ENCODE peak calls at places on chromosomes 3 and 15, in ten cellular contexts. K, I, H, A, V, X, P, L, O and F are unnamed samples. For H3K27me3, the result is how much of the 10 kb centered on the place peaks cover.

GRCh38 chr3:147497301-147497700 is 88.1 kb downstream of the ZIC1 start:
- DNase-seq in A (no peak), X (no peak), I (no peak), V (no peak), H (no peak), P (no peak), K (no peak), L (no peak), O (no peak), F (no peak)

GRCh38 chr15:61057830-61058529 is 171.1 kb downstream of the RORA start:
- DNase-seq in V (no peak), X (no peak), K (no peak), I (no peak), L (no peak), H (no peak), A (peak), P (no peak), O (no peak), F (no peak)

GRCh38 chr15:63870403-63871209 is 36.9 kb upstream of the HERC1 start:
- DNase-seq in K (no peak), P (peak), L (peak), O (no peak), A (peak), V (no peak), I (no peak), X (no peak), H (no peak), F (no peak)

GRCh38 chr3:84566256-84566655 is 392.5 kb upstream of the CADM2 start:
- DNase-seq in K (no peak), V (no peak), H (no peak), X (no peak), O (no peak), I (no peak), P (no peak), A (no peak), L (no peak), F (no peak)

GRCh38 chr3:141009496-141009895 is 41.7 kb upstream of the SPSB4 start:
- DNase-seq in X (no peak), P (no peak), K (no peak), V (no peak), L (no peak), H (no peak), O (no peak), I (no peak), A (no peak), F (no peak)

GRCh38 chr3:29583861-29584260 is 303.0 kb downstream of the RBMS3 start:
- DNase-seq in P (no peak), H (no peak), O (no peak), I (no peak), K (no peak), A (peak), X (no peak), L (no peak), V (no peak), F (no peak)

GRCh38 chr3:122021811-122022401 is at the start of gene ILDR1:
- DNase-seq in X (peak), I (peak), H (no peak), P (no peak), V (peak), O (peak), K (peak), L (no peak), A (no peak), F (no peak)

GRCh38 chr3:73056365-73057150 is 4.9 kb upstream of the EBLN2 start:
- DNase-seq in H (no peak), K (peak), O (no peak), I (no peak), P (no peak), A (peak), X (no peak), L (peak), V (no peak), F (no peak)

GRCh38 chr15:60809375-60809774 is 330.4 kb upstream of the ICE2 start:
- DNase-seq in L (no peak), H (no peak), V (no peak), I (no peak), K (no peak), A (no peak), P (no peak), X (no peak), O (no peak), F (no peak)

GRCh38 chr3:136787226-136787793 is 31.6 kb upstream of the SLC35G2 start:
- DNase-seq in L (peak), K (no peak), X (no peak), V (no peak), H (no peak), O (peak), I (no peak), A (peak), P (peak), F (no peak)

GRCh38 chr15:43516801-43517353 is 531 bp upstream of the MAP1A start:
- DNase-seq in K (no peak), L (no peak), P (no peak), I (no peak), A (peak), V (no peak), H (no peak), O (no peak), X (no peak), F (no peak)

GRCh38 chr15:43518073-43518761 is 809 bp downstream of the MAP1A start:
- DNase-seq in K (no peak), V (no peak), H (no peak), P (no peak), L (peak), X (no peak), I (no peak), A (peak), O (no peak), F (no peak)

GRCh38 chr15:43516185-43516584 is 1.2 kb upstream of the MAP1A start:
- DNase-seq in A (no peak), V (no peak), L (no peak), I (no peak), P (peak), K (no peak), X (no peak), O (no peak), H (peak), F (peak)

GRCh38 chr15:43519207-43519606 is 1.8 kb downstream of the MAP1A start:
- DNase-seq in K (no peak), X (no peak), A (no peak), P (no peak), I (no peak), V (no peak), H (no peak), O (no peak), L (no peak), F (no peak)

DNA sequence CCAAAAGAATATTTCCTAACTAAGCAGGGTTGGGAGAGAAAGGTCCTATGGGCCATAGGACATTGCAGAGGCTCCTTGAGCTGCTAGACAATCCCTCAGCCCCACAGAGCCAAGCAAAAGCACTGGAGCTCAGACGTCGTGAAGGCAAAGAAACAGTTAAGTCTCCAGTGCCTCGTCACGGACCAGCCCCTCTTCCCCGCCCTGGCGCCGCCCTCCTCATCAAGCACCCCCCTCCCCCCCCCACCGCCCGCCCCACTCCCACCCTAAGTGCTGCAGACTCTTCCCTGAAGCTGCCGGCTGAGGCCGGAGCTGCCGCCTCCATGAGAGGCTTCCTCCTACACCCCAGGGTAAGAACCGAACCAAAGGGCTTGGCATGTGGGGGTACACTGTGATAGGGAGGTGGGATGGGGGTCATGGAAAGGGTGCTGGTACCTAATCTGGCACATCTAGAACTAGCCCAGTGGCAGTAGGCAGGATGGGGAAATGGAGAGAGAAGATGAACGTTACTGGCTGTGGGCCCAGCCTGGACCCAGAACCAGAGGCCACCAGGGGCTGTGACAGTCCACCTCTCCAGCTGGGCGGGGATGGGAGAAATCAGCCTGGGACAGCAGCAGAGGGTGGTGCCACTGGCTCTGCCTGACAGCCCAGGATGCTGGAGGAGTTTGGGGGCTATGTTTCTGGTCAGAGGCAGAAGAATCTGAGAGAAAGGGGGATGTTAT is at the start of gene MAP1A:
- DNase-seq in I (no peak), O (no peak), X (no peak), K (no peak), P (peak), A (peak), V (no peak), L (no peak), H (peak), F (peak)
- H3K27me3 ChIP-seq in I (under half), O (under half), X (under half), K (under half), P (under half), A (under half), V (under half), L (under half), H (under half), F (under half)

GRCh38 chr15:51622269-51623180 is at the start of gene DMXL2:
- DNase-seq in K (peak), X (peak), O (peak), P (peak), V (peak), I (peak), H (peak), A (peak), L (peak), F (peak)
- TF ChIP-seq POLR2A in K (no peak), X (no peak), O (peak), P (peak), V (no peak), I (peak), H (no peak), A (no peak), L (no peak), F (peak)

GRCh38 chr3:193742628-193743027 is 149.6 kb downstream of the OPA1 start:
- DNase-seq in H (no peak), A (no peak), L (no peak), X (no peak), O (no peak), K (no peak), V (no peak), P (no peak), I (no peak), F (no peak)
- H3K27ac ChIP-seq in H (no peak), A (no peak), L (no peak), X (no peak), O (no peak), K (no peak), V (no peak), P (no peak), I (no peak), F (no peak)

DNA sequence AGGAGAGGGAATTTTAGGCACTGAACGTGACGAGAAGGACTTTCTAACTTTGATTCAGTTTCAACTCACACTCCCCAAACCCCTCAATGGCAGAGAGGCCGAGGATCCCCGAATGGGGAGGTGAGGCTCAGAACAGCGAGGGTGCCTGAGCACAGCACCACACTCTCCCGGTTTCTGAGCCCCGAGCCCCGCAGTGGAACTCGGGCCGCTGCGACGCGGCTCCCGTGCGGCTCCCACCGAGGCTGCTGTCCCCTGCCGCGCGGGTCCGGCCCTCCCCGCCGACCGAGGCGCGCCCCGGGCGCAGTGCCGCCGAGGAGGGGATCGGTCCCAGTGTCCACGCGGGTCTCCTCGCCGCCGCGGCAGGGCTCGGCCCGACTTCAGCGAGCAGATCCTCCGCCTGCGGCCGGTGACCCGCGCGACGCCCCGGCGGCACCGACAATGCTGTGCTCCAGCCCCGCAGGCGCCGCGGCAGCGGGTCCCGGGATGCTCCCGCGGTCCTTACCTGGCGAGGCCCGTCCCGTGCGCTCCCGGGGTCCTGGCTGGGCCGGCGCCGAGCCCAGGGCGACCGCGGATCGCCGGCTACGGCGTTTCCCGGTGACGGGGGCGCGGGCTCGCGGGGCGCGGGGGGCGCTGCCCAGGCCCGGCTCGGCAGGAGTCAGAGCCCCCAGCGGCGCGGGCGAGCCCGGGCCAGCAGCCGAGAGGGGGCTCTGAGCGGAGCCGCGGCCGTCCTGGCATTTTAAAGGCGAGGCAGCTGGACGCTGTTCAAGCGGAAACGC is at the start of gene CTXND1:
- DNase-seq in P (no peak), A (no peak), K (no peak), L (no peak), H (peak), O (no peak), X (no peak), V (no peak), I (no peak), F (no peak)
- H3K27me3 ChIP-seq in P (half or more), A (half or more), K (half or more), L (half or more), H (under half), O (under half), X (half or more), V (under half), I (under half), F (under half)

DNA sequence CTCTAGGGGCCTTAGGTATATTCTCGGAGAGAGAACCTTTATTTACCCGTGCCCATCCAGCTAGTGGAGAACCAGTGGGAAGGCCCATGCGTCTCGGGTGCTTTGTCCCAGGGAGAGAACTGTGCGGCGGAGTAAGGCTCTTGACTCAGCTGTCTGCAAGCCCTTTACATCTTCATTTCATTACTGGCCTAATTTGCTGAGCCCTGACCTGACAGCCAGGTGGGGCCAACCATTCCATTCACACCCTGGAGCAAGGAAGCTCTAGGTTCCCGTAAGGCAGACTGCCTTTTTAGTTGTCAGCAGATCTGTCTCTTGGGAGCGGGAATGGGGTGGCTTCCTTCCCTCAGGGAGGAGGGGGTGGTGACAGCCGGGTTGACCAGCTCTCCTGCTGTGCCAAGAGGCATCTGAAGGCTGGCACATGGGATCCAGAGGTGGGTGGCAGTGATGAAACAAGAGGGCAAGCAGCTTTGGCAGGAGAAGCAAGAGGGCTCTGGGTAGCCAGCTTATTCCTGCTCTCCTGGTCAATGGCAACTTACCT is 36.4 kb downstream of the SV2B start:
- DNase-seq in H (no peak), I (no peak), O (no peak), K (no peak), V (no peak), L (no peak), P (no peak), A (no peak), X (no peak), F (no peak)
- TF ChIP-seq POLR2A in H (no peak), I (no peak), O (no peak), K (no peak), V (no peak), L (no peak), P (no peak), A (no peak), X (no peak), F (no peak)